ENCODE peak calls at places on chromosome 3, in six cellular contexts. M is SK-N-SH, A is mesendoderm, N is psoas muscle, U is cardiac muscle cell, H is IMR-90. E is an unnamed sample.

GRCh38 chr3:132898131-132898530 is 140.1 kb upstream of the TMEM108 start:
- DNase-seq in U (no peak), A (no peak), N (no peak), M (no peak), H (no peak), E (no peak)

GRCh38 chr3:4350789-4351163 is 47.6 kb downstream of the SETMAR start:
- DNase-seq in N (no peak), M (peak; percentile 64), H (peak; percentile 69), U (peak; percentile 69), A (peak; percentile 50), E (peak; percentile 17)

GRCh38 chr3:195802795-195803194 is 8.9 kb downstream of the MUC4 start:
- DNase-seq in A (no peak), U (peak; percentile 41), M (no peak), H (no peak), N (no peak), E (no peak)

GRCh38 chr3:189236352-189236751 is 64.6 kb downstream of the TPRG1 start:
- DNase-seq in M (no peak), U (no peak), A (no peak), H (no peak), N (no peak), E (no peak)

GRCh38 chr3:62237296-62237948 is 135.9 kb downstream of the FEZF2 start:
- DNase-seq in M (no peak), A (no peak), N (no peak), U (peak; percentile 16), H (no peak), E (no peak)

GRCh38 chr3:99862208-99862607 is 44.5 kb downstream of the CMSS1 start:
- DNase-seq in H (peak; percentile 83), N (no peak), U (no peak), A (no peak), M (no peak), E (no peak)

GRCh38 chr3:151743860-151744259 is 10.1 kb downstream of the AADACL2 start:
- DNase-seq in N (no peak), A (no peak), U (no peak), M (no peak), H (no peak), E (no peak)

GRCh38 chr3:46906471-46907058 is 29.0 kb downstream of the PTH1R start:
- DNase-seq in N (peak; percentile 48), U (no peak), H (no peak), M (peak; percentile 32), A (no peak), E (no peak)

GRCh38 chr3:45055411-45056143 is 29.5 kb downstream of the CLEC3B start:
- DNase-seq in M (peak; percentile 59), H (peak; percentile 96), U (peak; percentile 19), N (no peak), A (peak; percentile 93), E (no peak)

GRCh38 chr3:153633407-153633806 is 471.4 kb downstream of the RAP2B start:
- DNase-seq in U (no peak), M (no peak), A (no peak), N (no peak), H (no peak), E (no peak)

GRCh38 chr3:131402391-131403039 is 20.9 kb downstream of the NUDT16 start:
- DNase-seq in M (no peak), A (peak; percentile 53), U (no peak), N (no peak), H (peak; percentile 48), E (no peak)

GRCh38 chr3:45417949-45418847 is 29.8 kb downstream of the LARS2 start:
- DNase-seq in M (no peak), H (no peak), A (no peak), N (no peak), U (no peak), E (no peak)

GRCh38 chr3:178597388-178597787 is 61.2 kb downstream of the KCNMB2 start:
- DNase-seq in H (no peak), U (no peak), M (no peak), A (no peak), N (no peak), E (no peak)

GRCh38 chr3:129001101-129001816 is at the start of gene EFCC1:
- DNase-seq in H (no peak), N (peak; percentile 85), A (peak; percentile 34), M (peak; percentile 71), U (peak; percentile 55), E (peak; percentile 77)

GRCh38 chr3:137165117-137165806 is 207.5 kb downstream of the IL20RB start:
- DNase-seq in H (peak; percentile 30), A (peak; percentile 69), U (peak; percentile 10), M (no peak), N (no peak), E (no peak)

GRCh38 chr3:122725106-122725505 is 44.5 kb downstream of the PARP14 start:
- DNase-seq in M (no peak), A (no peak), N (no peak), H (no peak), U (no peak), E (no peak)

GRCh38 chr3:185988816-185989175 is 51.0 kb upstream of the TRA2B start:
- DNase-seq in M (no peak), N (no peak), H (peak; percentile 23), U (no peak), A (no peak), E (no peak)

GRCh38 chr3:15638193-15638890 is 36.8 kb downstream of the BTD start:
- DNase-seq in H (peak; percentile 57), M (no peak), U (no peak), N (no peak), A (no peak), E (no peak)

GRCh38 chr3:15636028-15636709 is 34.6 kb downstream of the BTD start:
- DNase-seq in U (no peak), N (no peak), H (peak; percentile 96), M (no peak), A (no peak), E (no peak)

GRCh38 chr3:15638891-15639262 is 37.3 kb downstream of the BTD start:
- DNase-seq in N (no peak), U (no peak), M (no peak), A (no peak), H (no peak), E (no peak)

GRCh38 chr3:15634671-15635661 is 33.4 kb downstream of the BTD start:
- DNase-seq in U (no peak), A (no peak), M (peak; percentile 33), N (peak; percentile 68), H (peak; percentile 66), E (no peak)

GRCh38 chr3:15637131-15637951 is 35.8 kb downstream of the BTD start:
- DNase-seq in U (no peak), H (no peak), N (no peak), A (no peak), M (peak; percentile 33), E (no peak)
- H3K27ac ChIP-seq in U (no peak overlapping the region), H (peak overlapping the region; percentile 76), N (peak overlapping the region; percentile 95), A (no peak overlapping the region), M (peak overlapping the region; percentile 99), E (no peak overlapping the region)

GRCh38 chr3:10393514-10393913 is 72.6 kb upstream of the SEC13 start:
- DNase-seq in H (no peak), M (no peak), A (no peak), U (no peak), N (peak; percentile 38), E (peak; percentile 30)
- H3K4me1 ChIP-seq in H (no peaks in the 10 kb centered on the region), M (no peaks in the 10 kb centered on the region), A (peaks cover 4% of the 10 kb centered on the region), U (no peaks in the 10 kb centered on the region), N (peaks cover 11% of the 10 kb centered on the region), E (no peaks in the 10 kb centered on the region)

GRCh38 chr3:141070229-141070628 is 19.1 kb downstream of the SPSB4 start:
- DNase-seq in N (no peak), H (no peak), A (no peak), M (no peak), U (no peak), E (no peak)
- H3K27ac ChIP-seq in N (no peak overlapping the region), H (no peak overlapping the region), A (peak overlapping the region; percentile 76), M (no peak overlapping the region), U (peak overlapping the region; percentile 89), E (no peak overlapping the region)

GRCh38 chr3:105177558-105177957 is 189.2 kb upstream of the ALCAM start:
- DNase-seq in M (peak; percentile 6), A (no peak), U (no peak), N (no peak), H (peak; percentile 54), E (no peak)
- H3K4me1 ChIP-seq in M (no peaks in the 10 kb centered on the region), A (no peaks in the 10 kb centered on the region), U (no peaks in the 10 kb centered on the region), N (no peaks in the 10 kb centered on the region), H (no peaks in the 10 kb centered on the region), E (no peaks in the 10 kb centered on the region)

GRCh38 chr3:33481018-33481621 is 40.9 kb upstream of the UBP1 start:
- DNase-seq in H (no peak), U (no peak), N (no peak), M (no peak), A (peak; percentile 32), E (no peak)

GRCh38 chr3:33482126-33482525 is 41.9 kb upstream of the UBP1 start:
- DNase-seq in H (peak; percentile 5), A (no peak), N (no peak), U (no peak), M (no peak), E (no peak)
- H3K27ac ChIP-seq in H (no peak overlapping the region), A (no peak overlapping the region), N (no peak overlapping the region), U (no peak overlapping the region), M (no peak overlapping the region), E (no peak overlapping the region)

DNA sequence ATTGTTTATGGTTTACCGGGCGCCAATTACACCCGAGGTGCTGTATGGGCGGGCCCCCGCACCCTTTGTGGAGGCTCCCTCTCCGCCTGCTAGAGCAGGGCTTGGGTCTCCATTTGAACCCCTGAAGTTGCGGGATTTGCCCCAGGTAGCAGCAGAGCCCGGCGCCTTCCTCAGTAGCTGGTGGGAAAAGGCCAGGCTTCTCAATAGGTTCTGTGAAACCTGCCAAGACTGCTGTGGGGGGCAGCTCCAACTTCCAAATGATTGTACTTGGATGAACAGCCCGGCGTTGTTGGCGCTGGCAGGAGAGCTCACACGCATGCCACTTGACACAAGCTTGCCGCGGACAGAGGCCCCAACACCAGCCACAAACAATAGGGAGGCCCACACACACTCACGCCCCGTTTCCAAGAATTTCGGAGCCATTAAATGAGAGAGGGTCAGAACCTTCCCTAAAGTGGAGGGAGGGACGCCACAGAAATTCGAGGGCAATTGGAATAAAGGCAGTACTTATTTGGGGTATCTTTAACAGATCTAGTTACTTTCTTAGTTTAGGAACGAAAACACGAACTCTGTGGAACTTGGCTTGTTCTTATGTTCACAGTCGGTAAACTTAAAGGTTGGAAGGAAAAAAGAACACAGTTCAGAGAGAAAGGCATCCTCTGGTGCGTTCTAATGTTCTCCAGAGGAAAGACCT is 1.4 kb downstream of the EPHB3 start:
- DNase-seq in H (peak; percentile 22), M (no peak), A (peak; percentile 34), U (peak; percentile 74), N (no peak), E (peak; percentile 36)
- H3K4me1 ChIP-seq in H (peaks cover 37% of the 10 kb centered on the region), M (peaks cover 31% of the 10 kb centered on the region), A (peaks cover 37% of the 10 kb centered on the region), U (peaks cover 45% of the 10 kb centered on the region), N (peaks cover 12% of the 10 kb centered on the region), E (peaks cover 42% of the 10 kb centered on the region)

DNA sequence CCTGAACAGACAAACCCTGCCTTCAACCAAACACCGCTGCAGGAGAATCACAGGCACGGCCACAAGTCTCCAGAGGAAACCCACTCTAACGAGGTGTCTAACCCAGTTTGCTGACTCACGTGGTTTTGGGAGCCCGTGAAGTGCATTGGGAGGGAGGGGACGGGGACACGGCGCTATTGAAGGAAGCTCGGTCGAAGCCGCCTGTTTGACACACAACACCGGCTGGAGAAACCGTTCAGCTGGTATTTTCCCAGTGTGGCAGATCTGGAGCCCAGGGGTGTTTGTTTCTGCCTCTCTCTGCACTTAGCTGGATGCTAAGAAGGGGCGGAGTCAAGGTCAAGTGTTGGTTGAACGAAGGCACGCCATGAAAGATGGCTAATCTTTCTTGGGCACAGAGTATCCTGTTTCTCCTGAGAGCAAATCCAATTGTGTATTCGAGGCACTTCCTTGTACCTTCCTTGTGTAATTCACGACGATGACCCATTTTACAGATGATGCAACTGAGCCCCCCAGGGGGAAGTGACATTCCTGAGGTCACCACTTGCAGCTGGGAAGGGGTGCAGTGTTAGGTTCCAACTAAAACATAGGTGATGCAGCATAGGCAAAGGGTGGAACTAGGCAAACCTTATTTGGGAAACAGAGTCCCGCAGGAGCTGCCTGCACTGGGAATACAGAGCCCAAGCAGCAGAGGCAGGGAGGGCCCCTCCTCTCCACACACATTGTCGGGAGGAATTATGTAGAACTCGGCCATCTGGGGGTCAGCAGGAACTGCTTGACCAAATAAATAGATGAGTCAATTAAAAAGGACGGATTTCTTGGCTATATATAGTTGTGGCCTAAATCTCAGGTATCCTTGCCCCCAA is 22.5 kb downstream of the SLC6A6 start:
- DNase-seq in A (peak; percentile 51), M (no peak), H (peak; percentile 73), N (no peak), U (no peak), E (no peak)
- H3K27ac ChIP-seq in A (no peak overlapping the region), M (peak overlapping the region; percentile 4), H (no peak overlapping the region), N (peak overlapping the region; percentile 75), U (no peak overlapping the region), E (no peak overlapping the region)

E was measured in pancreas.